ENCODE peak calls at places on chromosomes 4 and X, in six cellular contexts. X, D, Q, P, G and I are unnamed samples.

GRCh38 chrX:46130246-46130645 is 415.0 kb downstream of the ZNF674 start:
- DNase-seq in X (no peak), D (no peak), P (no peak), Q (no peak), G (peak; percentile 86), I (peak; percentile 8)

GRCh38 chr4:15488136-15488535 is 18.5 kb downstream of the CC2D2A start:
- DNase-seq in G (no peak), Q (peak; percentile 42), P (no peak), D (no peak), X (no peak), I (no peak)

GRCh38 chr4:161404346-161405110 is 759.3 kb downstream of the FSTL5 start:
- DNase-seq in P (no peak), Q (no peak), X (no peak), D (no peak), G (no peak), I (no peak)

GRCh38 chrX:22395372-22395771 is 122.7 kb downstream of the CBLL2 start:
- DNase-seq in P (no peak), G (no peak), D (no peak), Q (no peak), X (peak; percentile 71), I (no peak)

GRCh38 chr4:185796176-185796575 is 15.8 kb downstream of the SORBS2 start:
- DNase-seq in Q (no peak), P (no peak), X (no peak), D (no peak), G (no peak), I (no peak)

GRCh38 chr4:182648766-182649165 is 268.4 kb downstream of the DCTD start:
- DNase-seq in Q (no peak), X (no peak), G (no peak), P (no peak), D (no peak), I (no peak)

GRCh38 chr4:80134936-80135701 is 62.1 kb upstream of the ANTXR2 start:
- DNase-seq in X (peak; percentile 59), Q (no peak), D (no peak), G (no peak), P (no peak), I (no peak)

GRCh38 chr4:57370691-57371090 is 260.5 kb upstream of the IGFBP7 start:
- DNase-seq in P (no peak), Q (no peak), G (no peak), D (no peak), X (peak; percentile 28), I (no peak)

GRCh38 chr4:7052923-7053715 is 9.9 kb downstream of the TADA2B start:
- DNase-seq in X (no peak), D (no peak), P (no peak), G (no peak), Q (peak; percentile 14), I (no peak)

GRCh38 chrX:149487292-149487691 is 17.8 kb downstream of the IDS start:
- DNase-seq in G (no peak), X (peak; percentile 79), Q (no peak), D (no peak), P (peak; percentile 11), I (no peak)

GRCh38 chr4:89868999-89869589 is 25.6 kb upstream of the MMRN1 start:
- DNase-seq in P (no peak), X (peak; percentile 11), G (no peak), D (no peak), Q (peak; percentile 25), I (no peak)

GRCh38 chr4:2248821-2249261 is 6.9 kb upstream of the HAUS3 start:
- DNase-seq in Q (no peak), P (no peak), D (no peak), G (no peak), X (no peak), I (peak; percentile 1)

GRCh38 chr4:174764105-174764729 is 64.8 kb downstream of the GLRA3 start:
- DNase-seq in G (peak; percentile 68), Q (peak; percentile 77), P (no peak), X (peak; percentile 59), D (no peak), I (no peak)

GRCh38 chrX:42978655-42979379 is 200.9 kb upstream of the PPP1R2C start:
- DNase-seq in G (no peak), D (no peak), X (no peak), P (no peak), Q (no peak), I (no peak)

GRCh38 chr4:185742766-185743165 is 69.2 kb downstream of the SORBS2 start:
- DNase-seq in X (peak; percentile 73), Q (no peak), P (no peak), G (no peak), D (no peak), I (no peak)

GRCh38 chr4:71262161-71262560 is 76.7 kb upstream of the SLC4A4 start:
- DNase-seq in G (no peak), X (no peak), Q (no peak), P (no peak), D (no peak), I (no peak)

GRCh38 chr4:145609494-145610427 is 9.4 kb upstream of the MMAA start:
- DNase-seq in Q (peak; percentile 87), X (peak; percentile 81), G (peak; percentile 60), P (peak; percentile 71), D (peak; percentile 55), I (peak; percentile 64)

GRCh38 chrX:98490670-98491069 is 1607.0 kb downstream of the RPA4 start:
- DNase-seq in G (no peak), D (no peak), X (no peak), P (no peak), Q (no peak), I (no peak)

GRCh38 chr4:80608285-80608980 is 272.9 kb downstream of the CFAP299 start:
- DNase-seq in D (no peak), Q (peak; percentile 63), G (no peak), P (no peak), X (no peak), I (no peak)

GRCh38 chr4:128560754-128561495 is 248.6 kb upstream of the JADE1 start:
- DNase-seq in Q (no peak), P (no peak), D (no peak), X (no peak), G (no peak), I (no peak)
- TF ChIP-seq CTCF in Q (no peak), P (no peak), D (no peak), X (no peak), G (no peak), I (no peak)

GRCh38 chrX:44202596-44202995 is 140.9 kb downstream of the EFHC2 start:
- DNase-seq in D (no peak), X (no peak), P (no peak), Q (no peak), G (no peak), I (no peak)

DNA sequence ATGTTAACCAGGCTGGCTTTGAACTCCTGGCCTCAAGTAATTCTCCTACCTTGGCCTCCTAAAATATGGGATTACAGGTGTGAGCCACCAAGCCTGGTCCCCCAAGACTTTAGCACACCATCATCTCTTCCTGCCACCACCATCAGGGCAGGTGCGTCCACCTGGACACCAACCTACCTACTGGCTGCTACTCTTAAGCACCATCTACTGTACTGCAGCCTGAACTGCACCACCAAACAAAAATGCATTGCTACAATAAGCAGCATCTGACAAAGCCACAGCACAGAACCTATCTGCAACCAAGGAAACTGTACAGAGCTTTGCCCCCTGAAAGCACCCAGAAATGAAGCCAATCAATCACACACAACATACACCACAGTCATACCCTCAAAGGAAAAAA is 139.7 kb downstream of the EFHC2 start:
- DNase-seq in X (peak; percentile 14), D (no peak), G (no peak), Q (no peak), P (no peak), I (no peak)
- TF ChIP-seq CTCF in X (peak; percentile 18), D (peak; percentile 54), G (peak; percentile 28), Q (no peak), P (no peak), I (no peak)

DNA sequence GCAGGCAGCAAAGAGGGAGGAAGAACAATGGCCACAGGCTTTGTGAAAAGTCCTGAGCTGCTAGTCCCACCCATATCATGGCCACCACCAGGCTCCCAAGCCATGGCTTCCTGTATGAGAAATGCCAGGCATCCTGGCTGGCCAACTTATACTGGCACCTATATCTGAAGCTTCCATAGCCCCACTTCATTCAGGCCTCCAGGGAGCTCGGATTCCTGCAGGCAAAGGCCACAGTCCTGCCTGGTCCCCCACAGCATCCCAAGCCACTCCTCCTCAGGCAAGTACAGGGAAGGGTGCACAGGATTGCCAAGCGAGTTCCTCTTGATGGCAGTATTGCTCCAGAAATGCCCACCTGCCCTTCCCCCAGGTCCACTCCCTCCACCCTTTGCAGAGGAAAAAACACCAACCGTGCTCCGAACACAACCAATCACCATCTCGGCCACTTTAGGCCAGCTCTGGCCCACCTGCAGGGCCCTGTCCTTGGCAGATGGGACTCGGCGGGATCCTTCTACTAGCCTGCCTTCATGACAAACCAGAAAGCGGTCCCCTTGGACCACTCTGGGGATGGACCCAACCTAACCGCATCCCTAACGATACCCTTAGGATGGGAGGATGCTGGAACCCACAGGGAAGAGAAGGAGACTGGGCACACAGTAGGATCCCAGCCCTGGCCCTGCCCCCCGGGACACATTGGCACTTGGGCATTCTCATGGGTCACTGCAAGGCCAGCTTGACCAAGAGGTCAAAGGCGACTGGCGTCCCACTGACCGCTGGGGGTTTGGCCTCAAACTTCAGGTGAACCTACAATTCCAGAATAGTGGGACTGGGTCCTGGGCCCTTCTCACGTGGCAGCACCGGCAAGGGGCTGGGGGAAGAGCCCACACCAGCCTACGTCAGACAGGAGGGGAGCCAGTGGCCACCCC is 220.4 kb upstream of the AGTR2 start:
- DNase-seq in G (peak; percentile 64), P (peak; percentile 40), X (no peak), D (peak; percentile 69), Q (no peak), I (no peak)
- TF ChIP-seq CTCF in G (peak; percentile 52), P (no peak), X (no peak), D (peak; percentile 70), Q (no peak), I (no peak)

GRCh38 chrX:152635941-152636340 is 1.8 kb upstream of the GABRQ start:
- DNase-seq in X (peak; percentile 55), G (peak; percentile 74), P (peak; percentile 53), D (peak; percentile 58), Q (peak; percentile 75), I (peak; percentile 49)
- TF ChIP-seq CTCF in X (peak; percentile 65), G (peak; percentile 64), P (peak; percentile 32), D (peak; percentile 68), Q (peak; percentile 70), I (peak; percentile 53)

GRCh38 chr4:48126621-48127020 is 7.4 kb downstream of the TXK start:
- DNase-seq in Q (no peak), P (no peak), X (no peak), G (no peak), D (no peak), I (no peak)

GRCh38 chr4:48127231-48127881 is 6.7 kb downstream of the TXK start:
- DNase-seq in Q (peak; percentile 9), G (peak; percentile 29), P (no peak), X (no peak), D (peak; percentile 55), I (no peak)

GRCh38 chr4:48130100-48130499 is 4.0 kb downstream of the TXK start:
- DNase-seq in P (no peak), Q (peak; percentile 10), D (no peak), G (no peak), X (no peak), I (no peak)

GRCh38 chr4:48129307-48130014 is 4.6 kb downstream of the TXK start:
- DNase-seq in G (no peak), P (no peak), Q (peak; percentile 7), X (no peak), D (no peak), I (no peak)

DNA sequence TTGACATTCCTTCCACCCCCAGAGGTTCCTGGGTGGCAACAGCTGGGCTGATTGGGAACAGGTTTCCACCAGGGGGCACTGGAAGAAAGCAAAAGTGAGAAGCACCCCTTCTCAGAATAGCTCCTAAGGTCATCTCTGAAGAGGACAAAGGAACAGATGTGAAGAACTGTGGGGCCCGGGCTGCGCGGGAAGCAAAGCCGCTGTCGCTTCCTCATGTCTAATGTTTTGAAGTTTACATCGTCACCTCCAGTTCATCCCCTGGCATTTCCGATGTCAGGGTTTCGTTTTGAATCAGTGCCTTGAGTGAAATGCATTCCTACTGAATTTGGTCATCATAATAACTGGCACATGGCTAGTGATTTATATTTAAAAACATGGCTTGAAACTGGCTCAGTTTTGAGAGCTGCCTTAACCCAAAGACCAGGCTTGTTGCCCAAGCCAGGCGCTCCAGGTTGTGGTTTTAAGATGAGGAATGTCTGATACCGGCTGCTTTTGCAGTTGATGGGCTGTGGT is 6.1 kb downstream of the TXK start:
- DNase-seq in X (peak; percentile 85), D (peak; percentile 91), G (peak; percentile 89), P (peak; percentile 87), Q (peak; percentile 97), I (peak; percentile 61)
- TF ChIP-seq CTCF in X (peak; percentile 57), D (peak; percentile 87), G (peak; percentile 80), P (peak; percentile 59), Q (peak; percentile 65), I (peak; percentile 53)